ENCODE peak calls at places on chromosomes 16 and 17, in eight cellular contexts. R, M, L, X, E, F, K and J are unnamed samples.

GRCh38 chr17:31291820-31292219 is 5.2 kb downstream of the OMG start:
- DNase-seq in F (no peak), R (no peak), M (no peak), K (peak), E (no peak), X (no peak), L (peak), J (no peak)

GRCh38 chr16:19331794-19332193 is 46.3 kb downstream of the CLEC19A start:
- DNase-seq in L (no peak), E (no peak), X (no peak), K (no peak), R (peak), M (no peak), F (no peak), J (no peak)

GRCh38 chr16:3610698-3611144 is 685 bp downstream of the SLX4 start:
- DNase-seq in L (peak), E (no peak), X (no peak), R (peak), F (no peak), K (no peak), M (no peak), J (no peak)

GRCh38 chr16:55120408-55120807 is 189.7 kb downstream of the IRX5 start:
- DNase-seq in X (no peak), F (no peak), R (peak), E (no peak), L (no peak), M (no peak), K (no peak), J (no peak)

GRCh38 chr17:57037401-57037800 is 47.6 kb upstream of the AKAP1 start:
- DNase-seq in K (no peak), E (no peak), R (no peak), L (no peak), X (no peak), M (no peak), F (no peak), J (no peak)

GRCh38 chr17:72361892-72362291 is 241.1 kb downstream of the SOX9 start:
- DNase-seq in R (no peak), K (peak), E (no peak), X (no peak), L (no peak), F (no peak), M (no peak), J (no peak)

GRCh38 chr16:81444448-81445121 is at the start of gene CMIP:
- DNase-seq in L (peak), F (peak), E (peak), M (peak), K (peak), X (peak), R (peak), J (peak)

GRCh38 chr16:75351183-75351582 is 82.1 kb downstream of the CFDP1 start:
- DNase-seq in X (no peak), R (no peak), L (peak), K (peak), F (no peak), M (no peak), E (no peak), J (no peak)

GRCh38 chr17:57601328-57601727 is 143.8 kb downstream of the CCDC182 start:
- DNase-seq in X (no peak), E (no peak), L (no peak), M (no peak), F (no peak), R (no peak), K (no peak), J (no peak)

GRCh38 chr16:23420011-23420410 is 33.0 kb downstream of the COG7 start:
- DNase-seq in K (peak), R (no peak), E (no peak), M (no peak), L (peak), F (no peak), X (no peak), J (no peak)

GRCh38 chr17:77873518-77874302 is 84.8 kb upstream of the TNRC6C start:
- DNase-seq in K (no peak), E (no peak), M (no peak), L (no peak), F (no peak), X (no peak), R (no peak), J (no peak)

GRCh38 chr17:49327835-49328784 is 33.9 kb downstream of the ZNF652 start:
- DNase-seq in M (no peak), E (no peak), L (no peak), F (no peak), K (peak), R (peak), X (no peak), J (no peak)

GRCh38 chr16:84351630-84352029 is 16.7 kb upstream of the ATP2C2 start:
- DNase-seq in R (no peak), L (no peak), X (no peak), E (no peak), M (no peak), K (no peak), F (no peak), J (no peak)

GRCh38 chr17:6473128-6473767 is 29.0 kb downstream of the PIMREG start:
- DNase-seq in F (peak), R (peak), K (peak), E (peak), X (peak), M (peak), L (peak), J (peak)

GRCh38 chr17:78013683-78014467 is 55.4 kb downstream of the TNRC6C start:
- DNase-seq in X (peak), E (peak), L (peak), M (peak), K (peak), R (peak), F (peak), J (peak)

GRCh38 chr17:73705594-73705993 is 61.3 kb upstream of the SDK2 start:
- DNase-seq in K (peak), L (peak), E (no peak), M (no peak), R (no peak), X (no peak), F (no peak), J (no peak)

GRCh38 chr16:19517424-19518089 is 4.3 kb downstream of the GDE1 start:
- DNase-seq in E (no peak), K (peak), L (peak), F (peak), X (no peak), R (peak), M (no peak), J (no peak)

GRCh38 chr16:2776500-2777139 is 460 bp downstream of the ELOB start:
- DNase-seq in L (peak), K (no peak), R (peak), M (no peak), F (no peak), E (no peak), X (no peak), J (no peak)

GRCh38 chr16:84514874-84515835 is 10.7 kb upstream of the MEAK7 start:
- DNase-seq in R (no peak), E (peak), M (no peak), X (peak), F (peak), K (no peak), L (no peak), J (peak)

GRCh38 chr17:12680407-12680897 is 14.8 kb downstream of the MYOCD start:
- DNase-seq in E (no peak), L (no peak), K (peak), M (no peak), X (no peak), F (no peak), R (no peak), J (no peak)